ENCODE peak calls at places on chromosome 16, in five cellular contexts. N, I, A, K and G are unnamed samples.

GRCh38 chr16:67549936-67550335 is 12.4 kb upstream of the CTCF start:
- DNase-seq in N (no peak), I (no peak), A (no peak), K (peak; percentile 60), G (no peak)

GRCh38 chr16:85376292-85377095 is 236.6 kb upstream of the GSE1 start:
- DNase-seq in N (no peak), I (no peak), A (peak; percentile 69), K (peak; percentile 87), G (peak; percentile 67)

GRCh38 chr16:51636913-51637743 is 486.1 kb upstream of the SALL1 start:
- DNase-seq in N (no peak), I (no peak), A (no peak), K (no peak), G (no peak)

GRCh38 chr16:74034862-74035261 is 261.8 kb upstream of the PSMD7 start:
- DNase-seq in N (peak; percentile 25), I (no peak), A (no peak), K (no peak), G (no peak)

GRCh38 chr16:82044585-82044911 is 9.5 kb downstream of the HSD17B2 start:
- DNase-seq in N (no peak), I (no peak), A (no peak), K (no peak), G (no peak)

GRCh38 chr16:31713945-31714898 is 159.4 kb upstream of the ZNF267 start:
- DNase-seq in N (peak; percentile 51), I (no peak), A (no peak), K (no peak), G (no peak)

GRCh38 chr16:4392382-4393242 is 21.0 kb downstream of the VASN start:
- DNase-seq in N (no peak), I (no peak), A (peak; percentile 82), K (no peak), G (peak; percentile 54)

GRCh38 chr16:66925322-66925840 is at the start of gene RRAD:
- DNase-seq in N (peak; percentile 38), I (no peak), A (no peak), K (peak; percentile 77), G (no peak)

GRCh38 chr16:85853641-85854545 is 45.1 kb upstream of the IRF8 start:
- DNase-seq in N (no peak), I (no peak), A (no peak), K (peak; percentile 54), G (no peak)

GRCh38 chr16:4330277-4330882 is 14.5 kb downstream of the GLIS2 start:
- DNase-seq in N (peak; percentile 87), I (no peak), A (peak; percentile 74), K (peak; percentile 91), G (peak; percentile 89)

GRCh38 chr16:49708491-49708890 is 147.4 kb downstream of the ZNF423 start:
- DNase-seq in N (no peak), I (no peak), A (no peak), K (no peak), G (no peak)

GRCh38 chr16:61165797-61166196 is 870.4 kb downstream of the CDH8 start:
- DNase-seq in N (no peak), I (no peak), A (no peak), K (no peak), G (no peak)

GRCh38 chr16:54077412-54077821 is 209.2 kb downstream of the IRX3 start:
- DNase-seq in N (no peak), I (no peak), A (no peak), K (no peak), G (no peak)

GRCh38 chr16:26668026-26668425 is 398.7 kb upstream of the C16orf82 start:
- DNase-seq in N (no peak), I (no peak), A (no peak), K (no peak), G (no peak)

GRCh38 chr16:11386791-11387546 is 41.7 kb downstream of the RMI2 start:
- DNase-seq in N (peak; percentile 75), I (no peak), A (no peak), K (no peak), G (peak; percentile 57)

GRCh38 chr16:66603537-66604375 is 748 bp upstream of the CMTM3 start:
- DNase-seq in N (peak; percentile 74), I (no peak), A (peak; percentile 50), K (peak; percentile 86), G (peak; percentile 37)

GRCh38 chr16:64823676-64824075 is 298.2 kb downstream of the CDH11 start:
- DNase-seq in N (no peak), I (no peak), A (no peak), K (no peak), G (no peak)

GRCh38 chr16:9159839-9160550 is 68.6 kb downstream of the HAPSTR1 start:
- DNase-seq in N (peak; percentile 64), I (peak; percentile 4), A (peak; percentile 24), K (no peak), G (peak; percentile 57)

GRCh38 chr16:84677017-84677803 is 22.6 kb upstream of the USP10 start:
- DNase-seq in N (no peak), I (no peak), A (no peak), K (peak; percentile 38), G (no peak)

DNA sequence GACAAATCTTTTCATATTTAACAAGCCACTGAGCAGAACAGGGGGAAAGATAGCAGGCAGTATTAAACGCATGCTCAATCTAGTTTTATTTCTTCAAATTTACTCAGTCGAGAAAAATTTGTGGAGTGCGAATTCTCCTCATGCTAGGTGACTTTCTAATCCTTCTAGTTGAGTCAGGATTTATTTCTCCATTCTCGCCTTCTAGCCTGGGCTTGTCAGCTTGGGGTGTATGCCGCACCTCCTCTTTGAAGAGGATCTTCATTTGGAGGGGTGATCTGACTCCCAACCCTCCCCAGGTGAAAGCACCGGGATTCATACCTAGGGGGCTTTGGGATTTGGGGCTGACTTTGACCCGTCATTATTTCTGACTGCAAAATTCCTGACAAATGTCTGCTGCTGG is 440.9 kb downstream of the MAF start:
- DNase-seq in N (no peak), I (no peak), A (no peak), K (no peak), G (no peak)
- H3K9me3 ChIP-seq in N (no peaks in the 10 kb centered on the region), I (no peaks in the 10 kb centered on the region), A (no peaks in the 10 kb centered on the region), K (no peaks in the 10 kb centered on the region), G (no peaks in the 10 kb centered on the region)

DNA sequence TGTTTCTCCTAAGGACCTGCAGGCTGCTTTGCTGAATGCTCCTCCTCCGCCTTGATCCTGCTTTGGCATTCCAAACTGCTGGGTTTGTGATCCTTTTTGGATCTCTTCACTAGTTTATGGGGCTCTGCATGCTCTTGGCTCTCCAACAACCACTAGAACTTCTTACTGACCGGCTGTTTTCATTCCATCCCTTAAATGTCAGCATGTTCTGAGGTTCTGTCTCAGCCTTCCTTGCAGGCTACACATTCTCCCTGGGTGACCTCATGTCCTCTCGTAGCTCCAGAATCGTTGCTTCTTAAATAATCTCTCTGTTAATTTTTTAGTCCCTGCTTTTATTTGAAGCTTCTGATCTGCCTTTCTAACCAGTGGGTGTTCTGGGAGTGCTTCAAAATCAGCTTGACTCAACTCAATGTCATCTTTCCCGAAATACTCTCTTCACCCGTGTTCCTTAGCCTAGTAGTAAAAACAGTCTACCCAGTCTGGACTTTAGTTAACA is 119.0 kb upstream of the HS3ST2 start:
- DNase-seq in N (no peak), I (no peak), A (no peak), K (peak; percentile 84), G (no peak)
- TF ChIP-seq POLR2AphosphoS5 in N (no peak), I (no peak), A (no peak), K (peak; percentile 50), G (peak; percentile 25)

DNA sequence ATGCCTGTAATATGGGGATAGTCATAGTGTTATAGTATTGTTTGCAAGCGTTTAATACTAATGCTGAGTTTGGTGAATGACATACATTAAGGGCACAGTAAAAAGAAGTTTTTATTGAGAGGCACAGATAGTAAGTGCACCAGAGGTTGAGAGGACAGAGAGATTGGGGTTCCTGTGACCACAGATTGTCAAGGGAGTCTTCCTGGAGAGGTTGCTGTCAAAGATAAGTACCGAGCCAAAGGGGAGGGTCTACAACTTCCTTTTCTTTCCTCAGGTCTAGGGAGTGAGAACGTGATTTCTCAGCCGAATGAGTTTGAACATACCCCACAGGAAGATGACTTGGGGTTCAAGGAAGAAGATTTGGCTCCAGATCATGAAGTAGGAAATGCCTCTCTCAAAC is 1.8 kb downstream of the ZNF48 start:
- DNase-seq in N (no peak), I (no peak), A (no peak), K (no peak), G (no peak)
- H3K4me3 ChIP-seq in N (no peak overlapping the region), I (no peak overlapping the region), A (no peak overlapping the region), K (no peak overlapping the region), G (no peak overlapping the region)

GRCh38 chr16:89047331-89048086 is 46.1 kb upstream of the ACSF3 start:
- DNase-seq in N (no peak), I (no peak), A (no peak), K (no peak), G (no peak)
- H3K9me3 ChIP-seq in N (no peaks in the 10 kb centered on the region), I (no peaks in the 10 kb centered on the region), A (no peaks in the 10 kb centered on the region), K (no peaks in the 10 kb centered on the region), G (no peaks in the 10 kb centered on the region)

DNA sequence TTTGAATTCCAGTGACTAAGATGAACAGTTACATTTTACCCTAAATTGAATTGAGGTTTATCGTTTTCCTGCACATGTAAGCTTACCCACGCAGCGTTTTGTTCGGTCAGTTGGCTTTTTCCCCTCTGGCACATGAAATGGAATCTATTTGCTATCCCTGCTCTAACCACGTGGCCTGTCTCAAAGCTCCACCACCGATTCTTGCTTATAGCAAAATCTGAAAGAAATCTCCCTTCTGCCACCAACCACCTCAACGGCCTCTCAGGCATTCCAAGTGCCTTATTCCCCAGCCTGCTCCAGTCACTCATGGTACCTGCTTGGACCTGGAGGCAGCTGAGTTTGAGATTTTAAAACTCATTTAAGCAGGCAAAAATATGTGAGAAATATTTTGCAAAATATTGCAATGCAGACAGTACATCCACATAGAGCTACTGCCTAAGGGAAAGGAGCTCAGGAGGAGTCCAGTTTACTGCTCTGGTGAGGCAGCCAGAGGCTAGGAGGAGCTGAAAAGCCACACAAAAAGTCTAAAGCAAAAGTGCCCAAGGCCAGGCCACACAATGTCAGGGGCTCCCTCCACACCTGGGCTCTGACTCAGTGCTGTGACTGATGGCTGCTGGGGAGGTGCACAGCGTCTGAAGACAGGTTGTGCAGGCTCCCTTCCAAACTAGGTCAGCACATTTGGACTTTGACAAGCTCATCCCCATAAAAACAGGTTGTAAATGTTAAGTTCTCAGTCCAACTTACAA is 26.4 kb downstream of the ARHGAP17 start:
- DNase-seq in N (no peak), I (no peak), A (no peak), K (no peak), G (peak; percentile 40)
- TF ChIP-seq POLR2AphosphoS5 in N (no peak), I (no peak), A (no peak), K (no peak), G (no peak)

GRCh38 chr16:79659352-79659751 is 58.8 kb upstream of the MAF start:
- DNase-seq in N (no peak), I (no peak), A (no peak), K (no peak), G (no peak)
- H3K4me3 ChIP-seq in N (no peak overlapping the region), I (no peak overlapping the region), A (no peak overlapping the region), K (no peak overlapping the region), G (no peak overlapping the region)

GRCh38 chr16:48537275-48537674 is 72.7 kb downstream of the N4BP1 start:
- DNase-seq in N (no peak), I (no peak), A (no peak), K (peak; percentile 67), G (no peak)
- H3K9me3 ChIP-seq in N (no peaks in the 10 kb centered on the region), I (no peaks in the 10 kb centered on the region), A (no peaks in the 10 kb centered on the region), K (no peaks in the 10 kb centered on the region), G (no peaks in the 10 kb centered on the region)

DNA sequence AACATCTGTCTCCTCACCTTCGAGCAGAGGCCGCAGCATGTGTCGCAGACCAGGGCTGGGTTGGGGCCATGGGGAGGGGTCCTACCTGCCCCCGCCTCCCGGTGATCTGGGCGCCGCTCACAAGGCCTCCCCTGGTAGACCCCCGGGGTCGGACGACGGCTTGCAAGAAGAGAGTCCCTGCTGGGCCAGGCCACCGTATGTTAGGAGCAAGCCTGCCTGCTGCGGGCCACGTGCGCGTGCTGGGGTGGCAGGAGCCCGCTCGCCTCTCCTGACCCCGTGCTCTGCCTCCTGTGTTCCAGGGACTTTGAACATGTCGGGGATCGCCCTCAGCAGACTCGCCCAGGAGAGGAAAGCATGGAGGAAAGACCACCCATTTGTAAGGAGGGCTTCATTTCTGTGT is 4.3 kb downstream of the UBE2I start:
- DNase-seq in N (no peak), I (no peak), A (no peak), K (no peak), G (no peak)
- TF ChIP-seq POLR2AphosphoS5 in N (no peak), I (no peak), A (no peak), K (no peak), G (no peak)